ENCODE peak calls at places on chromosomes 5 and 9, in five cellular contexts. Y, X, I, V and T are unnamed samples.

GRCh38 chr5:14250094-14250777 is 107.1 kb downstream of the TRIO start:
- DNase-seq in Y (peak), V (no peak), I (peak), X (no peak), T (no peak)

GRCh38 chr5:159993194-159993593 is 15.7 kb upstream of the TTC1 start:
- DNase-seq in I (no peak), X (no peak), Y (no peak), V (no peak), T (no peak)

GRCh38 chr9:21968331-21969010 is 25.7 kb downstream of the CDKN2A start:
- DNase-seq in I (no peak), Y (no peak), V (peak), X (no peak), T (no peak)

GRCh38 chr9:19371942-19372341 is 8.1 kb downstream of the RPS6 start:
- DNase-seq in I (no peak), X (no peak), Y (no peak), V (no peak), T (no peak)

GRCh38 chr5:124783794-124784193 is 37.4 kb upstream of the ZNF608 start:
- DNase-seq in V (no peak), Y (no peak), I (no peak), X (no peak), T (no peak)

GRCh38 chr5:59584858-59585846 is 308.4 kb downstream of the PDE4D start:
- DNase-seq in X (no peak), Y (peak), V (no peak), I (no peak), T (no peak)

GRCh38 chr5:123819818-123820217 is 307.8 kb downstream of the CSNK1G3 start:
- DNase-seq in V (no peak), Y (no peak), X (no peak), I (no peak), T (no peak)

GRCh38 chr9:126499005-126499910 is 114.5 kb upstream of the LMX1B start:
- DNase-seq in Y (peak), I (no peak), X (peak), V (peak), T (peak)

GRCh38 chr9:27750571-27750970 is 177.3 kb upstream of the C9orf72 start:
- DNase-seq in Y (no peak), X (no peak), V (no peak), I (no peak), T (no peak)

GRCh38 chr9:117825609-117826347 is 121.6 kb downstream of the TLR4 start:
- DNase-seq in V (no peak), Y (no peak), I (peak), X (no peak), T (peak)

GRCh38 chr9:31372796-31373587 is 1011.5 kb upstream of the ACO1 start:
- DNase-seq in V (no peak), X (no peak), Y (no peak), I (no peak), T (no peak)

GRCh38 chr5:155616779-155617392 is 603.3 kb downstream of the KIF4B start:
- DNase-seq in I (no peak), V (peak), X (no peak), Y (no peak), T (no peak)

GRCh38 chr5:73119492-73120157 is 750 bp upstream of the TMEM171 start:
- DNase-seq in I (no peak), V (no peak), X (peak), Y (no peak), T (no peak)

GRCh38 chr5:51373880-51374523 is 9.2 kb upstream of the ISL1 start:
- DNase-seq in X (no peak), I (no peak), Y (no peak), V (no peak), T (no peak)

GRCh38 chr9:94545940-94546339 is 8.9 kb upstream of the PCAT7 start:
- DNase-seq in V (no peak), I (no peak), Y (no peak), X (no peak), T (no peak)

DNA sequence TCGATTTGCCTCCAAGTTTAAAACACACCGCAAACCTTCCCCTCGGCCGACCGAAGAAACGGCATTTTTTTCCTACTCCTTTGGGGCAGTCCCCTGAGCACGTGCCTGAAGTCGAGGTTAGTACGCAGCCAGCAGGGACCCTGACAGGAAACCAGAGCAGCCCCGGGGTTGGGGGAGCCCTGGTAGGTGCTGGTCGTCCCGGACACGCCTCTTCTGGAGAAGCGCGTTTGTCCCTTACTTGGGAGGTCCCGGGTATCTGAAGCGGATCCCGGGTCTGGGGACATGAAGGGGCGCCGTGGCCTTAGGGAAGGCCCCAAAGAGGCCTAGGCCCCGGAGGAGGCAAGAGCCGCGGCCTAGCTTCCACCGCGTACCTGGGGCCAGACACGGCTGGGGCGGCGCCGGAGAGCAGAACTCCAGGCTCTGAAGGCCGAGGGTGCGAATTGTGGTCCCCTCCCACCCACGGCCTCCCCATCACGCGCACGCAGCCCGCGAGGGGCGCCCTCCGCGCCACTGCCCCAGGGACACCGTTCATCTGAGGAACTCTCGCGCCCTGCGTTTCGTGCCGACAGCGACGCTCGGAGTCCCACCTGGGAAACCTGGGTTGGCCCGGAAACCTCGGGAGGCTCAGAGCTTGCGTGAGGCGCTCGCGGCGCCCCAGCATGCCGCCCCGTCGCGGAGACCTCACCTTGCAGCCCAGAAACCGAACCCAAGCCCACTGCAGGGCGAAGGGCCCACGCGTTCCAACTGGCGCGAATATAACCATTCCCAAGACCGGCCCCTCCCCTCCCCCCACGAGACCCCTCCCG is 10.4 kb downstream of the OTP start:
- DNase-seq in V (no peak), Y (no peak), I (no peak), X (no peak), T (no peak)
- TF ChIP-seq CTCF in V (no peak), Y (no peak), I (no peak), X (no peak), T (no peak)

GRCh38 chr5:90134892-90135291 is 274.7 kb downstream of the CETN3 start:
- DNase-seq in V (no peak), Y (peak), X (no peak), I (no peak), T (no peak)

GRCh38 chr5:90134381-90134780 is 275.2 kb downstream of the CETN3 start:
- DNase-seq in I (no peak), Y (no peak), V (no peak), X (no peak), T (no peak)

GRCh38 chr5:90136952-90137528 is 272.5 kb downstream of the CETN3 start:
- DNase-seq in X (no peak), V (no peak), I (no peak), Y (no peak), T (no peak)

GRCh38 chr5:90133941-90134340 is 275.6 kb downstream of the CETN3 start:
- DNase-seq in I (no peak), Y (no peak), X (no peak), V (no peak), T (no peak)

GRCh38 chr5:90135979-90136378 is 273.6 kb downstream of the CETN3 start:
- DNase-seq in V (peak), I (no peak), Y (no peak), X (no peak), T (no peak)
- TF ChIP-seq CTCF in V (peak), I (no peak), Y (no peak), X (peak), T (no peak)

GRCh38 chr5:74722271-74722670 is 37.2 kb downstream of the HEXB start:
- DNase-seq in I (no peak), V (no peak), X (no peak), Y (no peak), T (no peak)

GRCh38 chr5:74725331-74725730 is 40.3 kb downstream of the HEXB start:
- DNase-seq in I (no peak), V (no peak), Y (no peak), X (no peak), T (no peak)
- TF ChIP-seq CTCF in I (no peak), V (no peak), Y (no peak), X (no peak), T (no peak)

GRCh38 chr5:136686192-136686872 is 321.0 kb upstream of the TRPC7 start:
- DNase-seq in X (no peak), V (peak), I (no peak), Y (no peak), T (no peak)
- TF ChIP-seq CTCF in X (peak), V (peak), I (no peak), Y (no peak), T (no peak)